ENCODE peak calls at places on chromosomes 12 and 14, in nine cellular contexts. E is ureter; I is cardiac fibroblast; O is heart right ventricle; X is T-helper 1 cell; Q is stimulated activated CD4-positive, alpha-beta T cell treated with anti-CD3 and anti-CD28 coated beads, Interleukin-4, amount 100 ng/mL, for 24 hours; T is activated gamma-delta T cell treated with Interleukin-2 at 50 U/mL for 16 hours; G is GM20000; K is naive thymus-derived CD8-positive, alpha-beta T cell. V is an unnamed sample.
A peak's percentile ranks its signal among the peaks of the same experiment; 100 is the strongest.

GRCh38 chr14:65594153-65594881 is 181.8 kb downstream of the FUT8 start:
- DNase-seq in E (peak; percentile 48), I (no peak), O (no peak), X (no peak), Q (no peak), T (no peak), G (no peak), K (no peak), V (no peak)

GRCh38 chr12:55728185-55728931 is 451 bp downstream of the CD63 start:
- DNase-seq in E (peak; percentile 88), I (peak; percentile 80), O (peak; percentile 87), X (no peak), Q (no peak), T (no peak), G (no peak), K (peak; percentile 23), V (peak; percentile 32)

GRCh38 chr12:14257303-14257733 is 108.2 kb upstream of the ATF7IP start:
- DNase-seq in E (no peak), I (no peak), O (no peak), X (no peak), Q (no peak), T (no peak), G (no peak), K (no peak), V (no peak)

GRCh38 chr12:3250576-3250975 is 173.4 kb downstream of the TSPAN9 start:
- DNase-seq in E (no peak), I (no peak), O (peak; percentile 81), X (no peak), Q (no peak), T (no peak), G (no peak), K (no peak), V (no peak)

GRCh38 chr14:76826122-76826521 is at the start of gene LRRC74A:
- DNase-seq in E (no peak), I (no peak), O (no peak), X (no peak), Q (no peak), T (no peak), G (no peak), K (no peak), V (no peak)

GRCh38 chr12:96445743-96446655 is 43.4 kb upstream of the CFAP54 start:
- DNase-seq in E (no peak), I (peak; percentile 98), O (peak; percentile 69), X (peak; percentile 12), Q (peak; percentile 65), T (peak; percentile 56), G (peak; percentile 61), K (peak; percentile 52), V (peak; percentile 58)

GRCh38 chr14:66624319-66624937 is 116.5 kb downstream of the GPHN start:
- DNase-seq in E (no peak), I (peak; percentile 85), O (peak; percentile 50), X (no peak), Q (peak; percentile 39), T (no peak), G (peak; percentile 37), K (no peak), V (peak; percentile 43)

GRCh38 chr12:57605308-57606015 is 838 bp downstream of the DTX3 start:
- DNase-seq in E (no peak), I (no peak), O (no peak), X (no peak), Q (no peak), T (no peak), G (peak; percentile 53), K (no peak), V (peak; percentile 28)